ENCODE peak calls at places on chromosomes 1 and 21, in five cellular contexts. One of them, this sample, is unnamed.

GRCh38 chr1:10767282-10767681 is 29.2 kb downstream of the CASZ1 start:
- DNase-seq in prostate gland: no peak
- DNase-seq in HCT116: no peak
- DNase-seq in K562: no peak
- DNase-seq in endothelial cell of umbilical vein: no peak
- DNase-seq in this sample: no peak

GRCh38 chr1:160658162-160658955 is 11.5 kb upstream of the SLAMF1 start:
- DNase-seq in HCT116: no peak
- DNase-seq in endothelial cell of umbilical vein: no peak
- DNase-seq in K562: peak
- DNase-seq in prostate gland: no peak
- DNase-seq in this sample: no peak

GRCh38 chr1:247266053-247266452 is 10.2 kb downstream of the VN1R5 start:
- DNase-seq in K562: no peak
- DNase-seq in HCT116: no peak
- DNase-seq in endothelial cell of umbilical vein: no peak
- DNase-seq in prostate gland: no peak
- DNase-seq in this sample: no peak

GRCh38 chr1:167820684-167821355 is 93.1 kb downstream of the ADCY10 start:
- DNase-seq in prostate gland: no peak
- DNase-seq in endothelial cell of umbilical vein: no peak
- DNase-seq in K562: no peak
- DNase-seq in HCT116: no peak
- DNase-seq in this sample: no peak

GRCh38 chr1:217562229-217562878 is 68.5 kb downstream of the GPATCH2 start:
- DNase-seq in K562: no peak
- DNase-seq in HCT116: no peak
- DNase-seq in prostate gland: no peak
- DNase-seq in endothelial cell of umbilical vein: peak
- DNase-seq in this sample: no peak

GRCh38 chr1:46687095-46687659 is 15.5 kb downstream of the TEX38 start:
- DNase-seq in prostate gland: peak
- DNase-seq in K562: no peak
- DNase-seq in HCT116: no peak
- DNase-seq in endothelial cell of umbilical vein: peak
- DNase-seq in this sample: no peak

GRCh38 chr1:31648633-31649032 is 4.0 kb upstream of the PEF1 start:
- DNase-seq in K562: no peak
- DNase-seq in prostate gland: no peak
- DNase-seq in endothelial cell of umbilical vein: no peak
- DNase-seq in HCT116: no peak
- DNase-seq in this sample: no peak

GRCh38 chr1:232335751-232336274 is 294.1 kb downstream of the SIPA1L2 start:
- DNase-seq in prostate gland: no peak
- DNase-seq in endothelial cell of umbilical vein: no peak
- DNase-seq in K562: no peak
- DNase-seq in HCT116: no peak
- DNase-seq in this sample: no peak

GRCh38 chr21:45167796-45168222 is 93.4 kb downstream of the ADARB1 start:
- DNase-seq in prostate gland: no peak
- DNase-seq in endothelial cell of umbilical vein: no peak
- DNase-seq in K562: no peak
- DNase-seq in HCT116: no peak
- DNase-seq in this sample: no peak

GRCh38 chr21:42097860-42098259 is 26.7 kb downstream of the UMODL1 start:
- DNase-seq in K562: no peak
- DNase-seq in HCT116: peak
- DNase-seq in endothelial cell of umbilical vein: peak
- DNase-seq in prostate gland: peak
- DNase-seq in this sample: peak

GRCh38 chr1:9371391-9371935 is 78.8 kb downstream of the SPSB1 start:
- DNase-seq in prostate gland: peak
- DNase-seq in endothelial cell of umbilical vein: peak
- DNase-seq in HCT116: no peak
- DNase-seq in K562: no peak
- DNase-seq in this sample: no peak
- TF ChIP-seq POLR2A in prostate gland: no peak
- TF ChIP-seq POLR2A in endothelial cell of umbilical vein: no peak
- TF ChIP-seq POLR2A in HCT116: no peak
- TF ChIP-seq POLR2A in K562: no peak
- TF ChIP-seq POLR2A in this sample: no peak

GRCh38 chr1:2972011-2972878 is 49.0 kb upstream of the ACTRT2 start:
- DNase-seq in endothelial cell of umbilical vein: no peak
- DNase-seq in prostate gland: no peak
- DNase-seq in K562: no peak
- DNase-seq in HCT116: no peak
- DNase-seq in this sample: peak

GRCh38 chr1:2969870-2970291 is 51.4 kb upstream of the ACTRT2 start:
- DNase-seq in endothelial cell of umbilical vein: no peak
- DNase-seq in prostate gland: no peak
- DNase-seq in K562: no peak
- DNase-seq in HCT116: no peak
- DNase-seq in this sample: peak

GRCh38 chr1:2970311-2971145 is 50.7 kb upstream of the ACTRT2 start:
- DNase-seq in endothelial cell of umbilical vein: no peak
- DNase-seq in prostate gland: no peak
- DNase-seq in HCT116: no peak
- DNase-seq in K562: no peak
- DNase-seq in this sample: peak

GRCh38 chr1:2971609-2972008 is 49.7 kb upstream of the ACTRT2 start:
- DNase-seq in HCT116: no peak
- DNase-seq in endothelial cell of umbilical vein: no peak
- DNase-seq in prostate gland: no peak
- DNase-seq in K562: no peak
- DNase-seq in this sample: peak

DNA sequence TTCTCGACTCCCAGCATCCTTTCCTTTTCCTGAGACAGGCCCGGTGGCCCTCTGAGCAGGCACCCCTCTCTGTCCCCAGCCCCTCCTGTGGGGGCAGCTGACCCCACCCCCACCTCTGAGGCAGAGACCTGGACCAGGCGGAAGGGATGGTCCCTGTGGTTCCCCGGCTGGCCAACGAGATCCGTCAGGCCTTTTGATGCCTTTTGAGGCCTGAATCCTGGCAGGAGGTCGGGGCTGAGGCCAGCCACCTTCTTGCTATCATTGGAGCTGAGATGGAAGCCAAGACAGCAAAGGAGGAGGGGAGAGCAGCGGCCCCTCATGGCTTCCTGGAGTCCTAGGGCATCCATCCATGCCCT is 50.1 kb upstream of the ACTRT2 start:
- DNase-seq in HCT116: no peak
- DNase-seq in K562: no peak
- DNase-seq in prostate gland: no peak
- DNase-seq in endothelial cell of umbilical vein: no peak
- DNase-seq in this sample: peak
- TF ChIP-seq POLR2AphosphoS5 in HCT116: no peak
- TF ChIP-seq POLR2AphosphoS5 in K562: no peak
- TF ChIP-seq POLR2AphosphoS5 in prostate gland: no peak
- TF ChIP-seq POLR2AphosphoS5 in endothelial cell of umbilical vein: no peak
- TF ChIP-seq POLR2AphosphoS5 in this sample: no peak

GRCh38 chr1:84997667-84998600 is 1.0 kb upstream of the MCOLN2 start:
- DNase-seq in endothelial cell of umbilical vein: no peak
- DNase-seq in K562: no peak
- DNase-seq in prostate gland: no peak
- DNase-seq in HCT116: no peak
- DNase-seq in this sample: peak

GRCh38 chr1:84996846-84997666 is at the start of gene MCOLN2:
- DNase-seq in prostate gland: no peak
- DNase-seq in K562: peak
- DNase-seq in endothelial cell of umbilical vein: no peak
- DNase-seq in HCT116: no peak
- DNase-seq in this sample: peak

GRCh38 chr1:84995484-84996334 is 1.2 kb downstream of the MCOLN2 start:
- DNase-seq in endothelial cell of umbilical vein: no peak
- DNase-seq in prostate gland: no peak
- DNase-seq in HCT116: no peak
- DNase-seq in K562: no peak
- DNase-seq in this sample: no peak

GRCh38 chr1:85001742-85002141 is 4.8 kb upstream of the MCOLN2 start:
- DNase-seq in prostate gland: no peak
- DNase-seq in K562: no peak
- DNase-seq in endothelial cell of umbilical vein: no peak
- DNase-seq in HCT116: no peak
- DNase-seq in this sample: no peak

GRCh38 chr1:84998642-84999280 is 1.8 kb upstream of the MCOLN2 start:
- DNase-seq in K562: no peak
- DNase-seq in prostate gland: no peak
- DNase-seq in endothelial cell of umbilical vein: no peak
- DNase-seq in HCT116: no peak
- DNase-seq in this sample: peak
- TF ChIP-seq CTCF in K562: no peak
- TF ChIP-seq CTCF in prostate gland: no peak
- TF ChIP-seq CTCF in endothelial cell of umbilical vein: no peak
- TF ChIP-seq CTCF in HCT116: no peak
- TF ChIP-seq CTCF in this sample: no peak

GRCh38 chr1:20152599-20152930 is 13.4 kb downstream of the PLA2G2F start:
- DNase-seq in prostate gland: no peak
- DNase-seq in K562: no peak
- DNase-seq in HCT116: no peak
- DNase-seq in endothelial cell of umbilical vein: no peak
- DNase-seq in this sample: no peak
- TF ChIP-seq POLR2A in prostate gland: no peak
- TF ChIP-seq POLR2A in K562: no peak
- TF ChIP-seq POLR2A in HCT116: no peak
- TF ChIP-seq POLR2A in endothelial cell of umbilical vein: no peak
- TF ChIP-seq POLR2A in this sample: no peak

GRCh38 chr1:177170756-177171535 is at the start of gene BRINP2:
- DNase-seq in HCT116: no peak
- DNase-seq in endothelial cell of umbilical vein: peak
- DNase-seq in prostate gland: peak
- DNase-seq in K562: no peak
- DNase-seq in this sample: peak
- TF ChIP-seq POLR2AphosphoS5 in HCT116: no peak
- TF ChIP-seq POLR2AphosphoS5 in endothelial cell of umbilical vein: no peak
- TF ChIP-seq POLR2AphosphoS5 in prostate gland: no peak
- TF ChIP-seq POLR2AphosphoS5 in K562: no peak
- TF ChIP-seq POLR2AphosphoS5 in this sample: peak

DNA sequence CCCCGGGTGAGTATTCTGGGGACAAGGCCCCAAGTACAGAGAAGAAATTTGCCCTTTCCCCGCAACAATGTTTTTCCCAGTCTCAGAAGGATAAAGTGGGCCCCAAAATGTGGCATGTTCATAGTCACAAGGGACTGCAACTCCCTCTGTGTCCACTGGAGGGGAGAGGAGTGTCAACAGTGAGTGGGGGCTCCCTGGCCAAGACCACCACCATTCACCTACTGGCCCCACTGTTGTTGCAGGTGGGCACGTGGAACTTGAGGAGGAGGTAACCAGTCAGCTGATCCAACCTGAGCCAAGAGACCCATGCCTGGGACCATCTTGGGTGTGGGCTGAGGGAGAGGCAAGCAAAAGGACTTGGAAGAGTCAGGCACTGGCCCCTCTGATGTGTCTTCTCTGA is 761 bp downstream of the NUDT17 start:
- DNase-seq in K562: peak
- DNase-seq in endothelial cell of umbilical vein: peak
- DNase-seq in prostate gland: no peak
- DNase-seq in HCT116: no peak
- DNase-seq in this sample: no peak
- TF ChIP-seq CTCF in K562: peak
- TF ChIP-seq CTCF in endothelial cell of umbilical vein: peak
- TF ChIP-seq CTCF in prostate gland: no peak
- TF ChIP-seq CTCF in HCT116: peak
- TF ChIP-seq CTCF in this sample: peak

GRCh38 chr1:183635112-183635605 is 424 bp downstream of the ARPC5 start:
- DNase-seq in prostate gland: no peak
- DNase-seq in endothelial cell of umbilical vein: no peak
- DNase-seq in HCT116: no peak
- DNase-seq in K562: peak
- DNase-seq in this sample: peak

GRCh38 chr1:183634429-183635065 is 1.0 kb downstream of the ARPC5 start:
- DNase-seq in prostate gland: no peak
- DNase-seq in HCT116: no peak
- DNase-seq in K562: no peak
- DNase-seq in endothelial cell of umbilical vein: no peak
- DNase-seq in this sample: no peak

GRCh38 chr1:183636334-183636682 is 725 bp upstream of the ARPC5 start:
- DNase-seq in prostate gland: no peak
- DNase-seq in HCT116: no peak
- DNase-seq in endothelial cell of umbilical vein: no peak
- DNase-seq in K562: no peak
- DNase-seq in this sample: no peak

GRCh38 chr1:183636783-183637182 is 1.2 kb upstream of the ARPC5 start:
- DNase-seq in HCT116: no peak
- DNase-seq in K562: no peak
- DNase-seq in endothelial cell of umbilical vein: no peak
- DNase-seq in prostate gland: no peak
- DNase-seq in this sample: no peak

GRCh38 chr1:183635606-183636333 is at the start of gene ARPC5:
- DNase-seq in endothelial cell of umbilical vein: peak
- DNase-seq in K562: peak
- DNase-seq in prostate gland: peak
- DNase-seq in HCT116: peak
- DNase-seq in this sample: peak
- TF ChIP-seq POLR2A in endothelial cell of umbilical vein: peak
- TF ChIP-seq POLR2A in K562: peak
- TF ChIP-seq POLR2A in prostate gland: peak
- TF ChIP-seq POLR2A in HCT116: peak
- TF ChIP-seq POLR2A in this sample: peak

GRCh38 chr1:79190074-79190473 is 183.5 kb upstream of the ADGRL4 start:
- DNase-seq in K562: no peak
- DNase-seq in endothelial cell of umbilical vein: no peak
- DNase-seq in prostate gland: no peak
- DNase-seq in HCT116: no peak
- DNase-seq in this sample: no peak
- TF ChIP-seq POLR2AphosphoS5 in K562: no peak
- TF ChIP-seq POLR2AphosphoS5 in endothelial cell of umbilical vein: no peak
- TF ChIP-seq POLR2AphosphoS5 in prostate gland: no peak
- TF ChIP-seq POLR2AphosphoS5 in HCT116: no peak
- TF ChIP-seq POLR2AphosphoS5 in this sample: no peak

GRCh38 chr1:43285269-43285986 is at the start of gene C1orf210:
- DNase-seq in K562: peak
- DNase-seq in HCT116: peak
- DNase-seq in prostate gland: peak
- DNase-seq in endothelial cell of umbilical vein: no peak
- DNase-seq in this sample: peak
- TF ChIP-seq CTCF in K562: peak
- TF ChIP-seq CTCF in HCT116: peak
- TF ChIP-seq CTCF in prostate gland: peak
- TF ChIP-seq CTCF in endothelial cell of umbilical vein: no peak
- TF ChIP-seq CTCF in this sample: no peak

This sample was measured in spleen.